ENCODE peak calls at places on chromosomes 2 and 18, in eight cellular contexts. P is heart right ventricle; I is skeletal muscle cell; M is LHCN-M2; W is NCI-H1417; D is naive thymus-derived CD8-positive, alpha-beta T cell; R is midbrain; F is stimulated activated CD4-positive, alpha-beta T cell treated with anti-CD3 and anti-CD28 coated beads, Interleukin-4, amount 100 ng/mL, for 24 hours. X is an unnamed sample.

GRCh38 chr18:28995319-28995718 is 818.4 kb upstream of the CDH2 start:
- DNase-seq in P (no peak), D (no peak), I (no peak), F (no peak), R (no peak), W (peak; percentile 5), M (peak; percentile 12), X (no peak)

GRCh38 chr2:62760555-62760954 is 55.0 kb downstream of the EHBP1 start:
- DNase-seq in R (no peak), D (no peak), W (no peak), F (no peak), I (peak; percentile 31), P (no peak), M (peak; percentile 60), X (no peak)

GRCh38 chr2:234797566-234798250 is 154.1 kb upstream of the SH3BP4 start:
- DNase-seq in P (no peak), M (no peak), D (no peak), W (no peak), R (no peak), I (no peak), F (no peak), X (no peak)

GRCh38 chr18:13039806-13040205 is 48.6 kb downstream of the CEP192 start:
- DNase-seq in D (no peak), I (no peak), M (no peak), P (no peak), F (no peak), R (no peak), W (no peak), X (no peak)

GRCh38 chr2:171383141-171383540 is 50.6 kb downstream of the METTL8 start:
- DNase-seq in D (no peak), M (no peak), F (no peak), W (no peak), I (no peak), R (no peak), P (no peak), X (no peak)

GRCh38 chr18:73787316-73787715 is 360.3 kb downstream of the FBXO15 start:
- DNase-seq in M (no peak), R (no peak), D (no peak), I (no peak), P (no peak), F (no peak), W (no peak), X (no peak)

GRCh38 chr2:157830696-157831570 is 45.2 kb downstream of the ACVR1 start:
- DNase-seq in W (no peak), I (peak; percentile 87), P (no peak), F (no peak), R (no peak), D (no peak), M (peak; percentile 96), X (no peak)

GRCh38 chr2:195411219-195411687 is 245.8 kb upstream of the SLC39A10 start:
- DNase-seq in R (no peak), I (no peak), D (no peak), M (peak; percentile 70), P (no peak), F (no peak), W (no peak), X (no peak)

GRCh38 chr2:169229590-169229989 is 132.7 kb downstream of the LRP2 start:
- DNase-seq in P (no peak), M (no peak), D (no peak), R (no peak), I (no peak), W (no peak), F (no peak), X (no peak)

X was measured in NCI-H2227 treated with DMSO at 0.1 percent for 48 hours.